ENCODE peak calls at places on chromosomes 1 and 21, in five cellular contexts. V is uterus; A is CD4-positive, alpha-beta T cell; Z is tibial artery; M is stomach. X is an unnamed sample.

GRCh38 chr1:56831874-56832693 is 12.9 kb upstream of the FYB2 start:
- DNase-seq in V (peak), A (peak), Z (no peak), M (peak), X (peak)

GRCh38 chr1:46809904-46810303 is 11.1 kb downstream of the CYP4B1 start:
- DNase-seq in V (no peak), A (no peak), Z (no peak), M (no peak), X (no peak)

GRCh38 chr21:44065428-44065827 is 41.8 kb upstream of the PWP2 start:
- DNase-seq in V (no peak), A (peak), Z (no peak), M (peak), X (no peak)

GRCh38 chr21:26116456-26117011 is 54.0 kb downstream of the APP start:
- DNase-seq in V (no peak), A (no peak), Z (no peak), M (no peak), X (peak)

GRCh38 chr1:236165238-236165981 is 23.1 kb downstream of the GPR137B start:
- DNase-seq in V (no peak), A (no peak), Z (no peak), M (no peak), X (no peak)

GRCh38 chr1:112114540-112114939 is 125.1 kb upstream of the KCND3 start:
- DNase-seq in V (no peak), A (no peak), Z (no peak), M (no peak), X (no peak)

GRCh38 chr1:18917071-18917799 is 14.9 kb upstream of the ALDH4A1 start:
- DNase-seq in V (no peak), A (no peak), Z (no peak), M (no peak), X (no peak)

GRCh38 chr21:27277122-27277521 is 310.2 kb upstream of the ADAMTS5 start:
- DNase-seq in V (no peak), A (no peak), Z (no peak), M (no peak), X (no peak)

GRCh38 chr1:184953600-184954219 is 20.6 kb downstream of the NIBAN1 start:
- DNase-seq in V (no peak), A (no peak), Z (no peak), M (no peak), X (no peak)

GRCh38 chr1:67853704-67854103 is 20.4 kb upstream of the GNG12 start:
- DNase-seq in V (no peak), A (no peak), Z (no peak), M (peak), X (peak)

GRCh38 chr1:93844262-93845045 is 34.6 kb downstream of the DNTTIP2 start:
- DNase-seq in V (peak), A (peak), Z (no peak), M (peak), X (peak)

GRCh38 chr1:7888248-7889010 is 35.6 kb upstream of the UTS2 start:
- DNase-seq in V (no peak), A (no peak), Z (no peak), M (no peak), X (no peak)

GRCh38 chr1:147579532-147580199 is 38.4 kb downstream of the BCL9 start:
- DNase-seq in V (no peak), A (no peak), Z (no peak), M (peak), X (peak)

GRCh38 chr1:170555370-170555769 is 23.4 kb downstream of the GORAB start:
- DNase-seq in V (no peak), A (no peak), Z (no peak), M (no peak), X (no peak)

GRCh38 chr1:16048573-16049189 is 5.1 kb downstream of the CLCNKB start:
- DNase-seq in V (peak), A (no peak), Z (no peak), M (peak), X (peak)

GRCh38 chr1:154725841-154726240 is 117.9 kb upstream of the ADAR start:
- DNase-seq in V (no peak), A (no peak), Z (no peak), M (no peak), X (no peak)

GRCh38 chr1:67869233-67869632 is 36.0 kb upstream of the GNG12 start:
- DNase-seq in V (no peak), A (no peak), Z (no peak), M (no peak), X (no peak)

GRCh38 chr1:151935154-151935553 is 25.8 kb upstream of the THEM4 start:
- DNase-seq in V (no peak), A (no peak), Z (no peak), M (no peak), X (no peak)

GRCh38 chr1:936865-937264 is 13.1 kb downstream of the SAMD11 start:
- DNase-seq in V (no peak), A (no peak), Z (no peak), M (no peak), X (no peak)

GRCh38 chr1:10601342-10602060 is 126.8 kb downstream of the PEX14 start:
- DNase-seq in V (no peak), A (no peak), Z (no peak), M (no peak), X (peak)

GRCh38 chr1:102852583-102852982 is 255.7 kb downstream of the COL11A1 start:
- DNase-seq in V (no peak), A (no peak), Z (no peak), M (no peak), X (no peak)

GRCh38 chr21:34073749-34074282 is 438 bp downstream of the MRPS6 start:
- DNase-seq in V (no peak), A (peak), Z (no peak), M (peak), X (no peak)

GRCh38 chr1:232263452-232263851 is 366.5 kb downstream of the SIPA1L2 start:
- DNase-seq in V (no peak), A (no peak), Z (no peak), M (no peak), X (no peak)

DNA sequence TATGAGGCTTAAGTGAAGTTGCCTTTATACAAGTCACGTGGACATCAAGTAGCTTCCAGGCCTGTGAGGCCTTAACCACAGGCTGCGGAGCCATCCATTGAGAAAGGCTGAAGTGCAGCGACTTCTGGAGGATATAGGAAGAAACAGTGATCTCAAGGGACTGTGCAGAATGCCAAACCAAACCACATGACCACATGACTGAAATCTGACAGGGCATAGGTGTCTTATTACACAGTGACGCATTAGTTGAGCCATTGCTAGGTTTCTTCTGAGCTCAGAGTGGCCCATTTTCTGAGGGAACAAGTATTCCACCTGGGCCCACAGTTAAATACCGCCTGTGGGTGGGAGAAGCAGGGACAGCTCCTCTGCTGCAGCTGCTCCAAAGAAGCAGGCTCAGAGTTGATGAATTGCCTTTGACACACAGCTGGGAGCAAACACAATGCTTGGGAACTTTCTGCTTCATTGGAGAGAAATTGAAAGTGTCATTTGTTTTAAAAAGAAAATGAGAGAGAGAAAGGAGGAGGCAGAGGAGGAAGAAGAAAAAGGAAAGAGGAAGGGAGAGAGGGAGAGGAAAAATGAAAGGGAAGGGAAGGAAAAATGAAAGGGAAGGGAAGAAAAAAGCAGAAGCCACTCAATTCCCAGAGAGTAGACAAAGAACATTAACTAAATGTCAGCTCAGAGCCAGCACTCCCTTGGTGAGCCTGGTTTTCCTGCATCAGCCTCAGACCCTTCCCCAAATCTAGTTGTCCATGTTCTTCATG is 94.4 kb downstream of the COLGALT2 start:
- DNase-seq in V (peak), A (no peak), Z (no peak), M (no peak), X (no peak)
- TF ChIP-seq CTCF in V (no peak), A (no peak), Z (no peak), M (no peak), X (no peak)

DNA sequence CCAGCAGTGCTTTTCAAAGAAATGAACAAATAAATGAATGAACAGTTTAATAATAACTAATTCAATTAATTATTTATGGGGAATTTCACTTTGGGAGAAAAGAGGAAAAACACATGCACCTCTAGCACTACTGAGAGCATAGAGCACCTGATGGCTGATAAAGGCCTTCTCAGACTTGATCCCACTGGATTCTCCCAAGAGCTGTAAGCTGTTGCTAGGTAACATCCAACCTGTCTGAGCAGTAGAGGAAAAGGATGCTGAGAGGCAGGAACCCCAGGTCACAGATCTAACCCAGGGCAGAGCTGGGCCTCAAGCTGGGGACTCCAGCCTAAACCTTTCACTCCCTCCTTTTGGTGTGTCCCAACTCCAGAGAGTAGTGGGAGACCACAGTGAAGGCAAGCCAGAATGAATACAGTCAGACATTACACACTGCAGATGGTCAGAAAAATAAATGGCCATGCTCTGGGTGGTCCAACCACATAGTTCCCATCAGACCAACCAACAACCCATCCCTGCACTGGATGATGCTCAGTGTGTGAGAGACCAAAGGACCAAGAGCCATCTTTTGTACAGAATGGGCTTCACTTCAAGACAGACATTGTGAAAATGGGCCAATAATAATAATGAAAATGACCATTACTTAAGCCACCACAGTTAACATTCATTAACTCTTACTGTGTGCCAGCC is 15.4 kb downstream of the TRABD2B start:
- DNase-seq in V (no peak), A (no peak), Z (no peak), M (no peak), X (no peak)
- TF ChIP-seq CTCF in V (no peak), A (no peak), Z (no peak), M (no peak), X (no peak)

DNA sequence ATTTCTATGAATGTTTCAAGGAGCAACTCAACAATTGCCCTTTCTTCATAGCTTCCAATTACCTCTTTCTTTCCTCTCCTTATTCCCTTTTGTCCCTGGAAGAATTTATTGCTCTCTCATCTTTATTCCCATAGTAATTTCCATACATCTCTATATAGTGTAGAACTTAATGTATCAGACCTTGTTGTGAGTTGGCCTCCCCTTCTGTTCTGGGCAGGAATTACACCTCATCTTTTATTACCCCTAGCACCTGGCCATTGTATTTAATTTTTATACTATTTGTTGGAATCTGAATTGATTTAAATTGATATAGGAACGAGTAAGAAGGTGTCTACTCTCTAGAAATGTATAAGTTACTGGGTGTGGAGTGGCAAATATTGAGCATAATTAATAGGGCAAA is 114.5 kb downstream of the CACHD1 start:
- DNase-seq in V (no peak), A (no peak), Z (no peak), M (no peak), X (no peak)
- TF ChIP-seq CTCF in V (no peak), A (peak), Z (no peak), M (no peak), X (no peak)

GRCh38 chr1:70143052-70143659 is 62.2 kb downstream of the LRRC40 start:
- DNase-seq in V (no peak), A (no peak), Z (no peak), M (no peak), X (no peak)
- TF ChIP-seq CTCF in V (no peak), A (no peak), Z (peak), M (no peak), X (no peak)

DNA sequence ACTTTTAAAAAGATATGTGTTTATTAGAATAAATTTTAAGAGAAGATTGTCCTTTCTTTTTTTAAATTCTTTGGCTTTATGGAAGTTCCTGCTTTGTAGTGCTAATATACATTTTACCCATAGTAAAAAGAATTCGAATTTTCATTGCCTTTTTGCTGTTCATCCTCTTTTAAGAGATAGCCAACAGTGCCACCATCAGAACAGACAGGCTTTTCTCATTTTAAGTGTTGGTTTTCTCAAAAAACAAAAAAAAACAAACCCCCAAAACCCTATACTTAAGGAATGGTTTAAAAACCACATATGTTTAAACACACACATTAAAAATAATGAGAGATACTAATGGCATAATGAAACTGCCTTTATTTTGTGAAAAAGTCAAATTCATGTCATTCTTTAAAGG is 118.8 kb downstream of the NEK7 start:
- DNase-seq in V (no peak), A (no peak), Z (no peak), M (no peak), X (no peak)
- TF ChIP-seq CTCF in V (no peak), A (no peak), Z (no peak), M (no peak), X (no peak)

GRCh38 chr1:40662151-40662550 is 3.3 kb downstream of the RIMS3 start:
- DNase-seq in V (no peak), A (no peak), Z (no peak), M (no peak), X (no peak)
- TF ChIP-seq CTCF in V (no peak), A (no peak), Z (no peak), M (no peak), X (no peak)